ENCODE peak calls at places on chromosomes 1 and 21, in eight cellular contexts. Z, Y, I, M, A, Q, N and D are unnamed samples.

GRCh38 chr1:59455206-59455605 is 158.3 kb downstream of the FGGY start:
- DNase-seq in Z (peak; percentile 46), Y (no peak), I (no peak), M (no peak), A (no peak), Q (no peak), N (no peak), D (no peak)

GRCh38 chr1:7233646-7234470 is 448.6 kb downstream of the CAMTA1 start:
- DNase-seq in Z (no peak), Y (no peak), I (no peak), M (no peak), A (no peak), Q (no peak), N (no peak), D (no peak)

GRCh38 chr1:46394108-46394871 is at the start of gene FAAH:
- DNase-seq in Z (peak; percentile 40), Y (peak; percentile 89), I (peak; percentile 87), M (peak; percentile 79), A (peak; percentile 82), Q (peak; percentile 93), N (peak; percentile 68), D (peak; percentile 80)

GRCh38 chr21:46118305-46118870 is 20.5 kb downstream of the COL6A2 start:
- DNase-seq in Z (no peak), Y (peak; percentile 52), I (peak; percentile 42), M (no peak), A (no peak), Q (peak; percentile 65), N (peak; percentile 4), D (no peak)

GRCh38 chr1:217363319-217363718 is 267.6 kb downstream of the GPATCH2 start:
- DNase-seq in Z (no peak), Y (no peak), I (no peak), M (no peak), A (no peak), Q (no peak), N (no peak), D (no peak)

GRCh38 chr1:15289251-15289651 is 42.2 kb downstream of the FHAD1 start:
- DNase-seq in Z (no peak), Y (peak; percentile 58), I (no peak), M (no peak), A (no peak), Q (no peak), N (no peak), D (no peak)

GRCh38 chr1:8363764-8364301 is 45.9 kb downstream of the SLC45A1 start:
- DNase-seq in Z (no peak), Y (no peak), I (no peak), M (no peak), A (no peak), Q (no peak), N (no peak), D (no peak)

GRCh38 chr1:157193702-157194391 is 55.7 kb upstream of the ETV3 start:
- DNase-seq in Z (peak; percentile 52), Y (peak; percentile 82), I (peak; percentile 68), M (peak; percentile 55), A (peak; percentile 56), Q (peak; percentile 82), N (peak; percentile 39), D (peak; percentile 78)

GRCh38 chr1:36645911-36646310 is 163.2 kb upstream of the CSF3R start:
- DNase-seq in Z (no peak), Y (no peak), I (no peak), M (no peak), A (no peak), Q (no peak), N (no peak), D (no peak)

GRCh38 chr1:172530000-172530399 is 3.0 kb upstream of the SUCO start:
- DNase-seq in Z (no peak), Y (no peak), I (no peak), M (no peak), A (peak; percentile 26), Q (no peak), N (no peak), D (no peak)

GRCh38 chr1:21659924-21660326 is 9.2 kb downstream of the RAP1GAP start:
- DNase-seq in Z (no peak), Y (peak; percentile 22), I (no peak), M (peak; percentile 2), A (no peak), Q (no peak), N (no peak), D (no peak)

GRCh38 chr1:23362218-23362713 is 7.4 kb downstream of the ZNF436 start:
- DNase-seq in Z (no peak), Y (no peak), I (no peak), M (no peak), A (no peak), Q (no peak), N (no peak), D (no peak)

GRCh38 chr21:34989337-34990151 is 59.6 kb downstream of the RUNX1 start:
- DNase-seq in Z (no peak), Y (no peak), I (no peak), M (no peak), A (no peak), Q (no peak), N (no peak), D (no peak)

GRCh38 chr21:41494242-41494641 is 13.7 kb downstream of the TMPRSS2 start:
- DNase-seq in Z (no peak), Y (no peak), I (no peak), M (no peak), A (no peak), Q (no peak), N (no peak), D (no peak)

GRCh38 chr1:11893907-11894251 is 32.3 kb downstream of the KIAA2013 start:
- DNase-seq in Z (peak; percentile 29), Y (peak; percentile 87), I (peak; percentile 75), M (peak; percentile 52), A (peak; percentile 68), Q (peak; percentile 93), N (peak; percentile 58), D (peak; percentile 72)
- H3K27me3 ChIP-seq in Z (peaks cover 13% of the 10 kb centered on the region), Y (peaks cover 41% of the 10 kb centered on the region), I (no peaks in the 10 kb centered on the region), M (no peaks in the 10 kb centered on the region), A (no peaks in the 10 kb centered on the region), Q (peaks cover 17% of the 10 kb centered on the region), N (peaks cover 41% of the 10 kb centered on the region), D (no peaks in the 10 kb centered on the region)

GRCh38 chr1:2804628-2805351 is 3.3 kb upstream of the TTC34 start:
- DNase-seq in Z (no peak), Y (peak; percentile 53), I (no peak), M (no peak), A (no peak), Q (peak; percentile 50), N (no peak), D (no peak)

GRCh38 chr1:2807678-2808385 is 6.3 kb upstream of the TTC34 start:
- DNase-seq in Z (no peak), Y (no peak), I (no peak), M (no peak), A (no peak), Q (peak; percentile 64), N (no peak), D (no peak)

GRCh38 chr1:2807036-2807435 is 5.5 kb upstream of the TTC34 start:
- DNase-seq in Z (no peak), Y (no peak), I (no peak), M (no peak), A (no peak), Q (peak; percentile 29), N (no peak), D (no peak)

GRCh38 chr1:2803931-2804627 is 2.6 kb upstream of the TTC34 start:
- DNase-seq in Z (no peak), Y (peak; percentile 57), I (no peak), M (no peak), A (no peak), Q (peak; percentile 77), N (no peak), D (no peak)

DNA sequence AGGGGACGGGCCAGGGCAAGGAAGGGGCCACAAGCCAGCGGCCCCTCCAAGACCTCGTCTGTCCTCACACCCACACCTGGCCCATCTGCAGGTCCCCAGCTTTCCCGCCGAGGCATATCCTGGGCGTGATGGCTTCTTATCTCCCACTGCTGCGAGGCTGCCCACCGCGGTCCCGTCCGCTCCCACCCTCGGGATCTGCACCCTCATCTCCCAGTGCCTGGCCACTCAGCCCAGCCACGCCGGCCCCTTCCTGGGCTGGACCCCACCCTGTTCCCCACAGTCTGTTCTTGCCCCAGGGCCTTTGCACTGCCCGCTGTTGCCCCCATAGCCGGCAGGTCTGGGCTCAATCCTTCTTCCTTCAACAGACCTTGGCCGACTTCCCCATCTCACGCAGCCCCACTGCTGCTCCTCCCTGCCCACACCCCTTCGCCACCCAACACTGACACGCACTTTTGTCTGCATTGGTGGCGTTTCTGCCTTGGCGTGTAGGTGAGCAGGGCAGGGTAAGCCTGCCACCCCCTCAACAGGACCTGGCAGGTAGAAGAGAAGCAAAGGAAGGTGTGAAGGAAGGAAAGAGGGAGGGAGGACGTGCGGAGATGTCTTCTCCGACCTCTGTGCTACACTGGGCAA is 4.4 kb upstream of the TTC34 start:
- DNase-seq in Z (no peak), Y (no peak), I (no peak), M (no peak), A (no peak), Q (peak; percentile 61), N (no peak), D (no peak)
- H3K27me3 ChIP-seq in Z (no peaks in the 10 kb centered on the region), Y (peaks cover 27% of the 10 kb centered on the region), I (no peaks in the 10 kb centered on the region), M (no peaks in the 10 kb centered on the region), A (peaks cover 96% of the 10 kb centered on the region), Q (no peaks in the 10 kb centered on the region), N (peaks cover 100% of the 10 kb centered on the region), D (peaks cover 99% of the 10 kb centered on the region)

GRCh38 chr1:110595311-110595710 is 10.8 kb downstream of the KCNA2 start:
- DNase-seq in Z (no peak), Y (no peak), I (no peak), M (no peak), A (no peak), Q (no peak), N (no peak), D (no peak)
- H3K27me3 ChIP-seq in Z (peaks cover 6% of the 10 kb centered on the region), Y (peaks cover under 1% of the 10 kb centered on the region), I (no peaks in the 10 kb centered on the region), M (no peaks in the 10 kb centered on the region), A (peaks cover 59% of the 10 kb centered on the region), Q (no peaks in the 10 kb centered on the region), N (peaks cover 60% of the 10 kb centered on the region), D (peaks cover 8% of the 10 kb centered on the region)

GRCh38 chr1:202212787-202213186 is 19.2 kb downstream of the LGR6 start:
- DNase-seq in Z (no peak), Y (no peak), I (no peak), M (no peak), A (no peak), Q (no peak), N (no peak), D (no peak)
- H3K27me3 ChIP-seq in Z (peaks cover 54% of the 10 kb centered on the region), Y (peaks cover 24% of the 10 kb centered on the region), I (peaks cover 5% of the 10 kb centered on the region), M (no peaks in the 10 kb centered on the region), A (peaks cover 53% of the 10 kb centered on the region), Q (peaks cover 17% of the 10 kb centered on the region), N (peaks cover 85% of the 10 kb centered on the region), D (no peaks in the 10 kb centered on the region)

GRCh38 chr1:209594440-209594839 is 10.9 kb downstream of the CAMK1G start:
- DNase-seq in Z (no peak), Y (no peak), I (no peak), M (no peak), A (no peak), Q (no peak), N (no peak), D (no peak)

GRCh38 chr1:209595599-209595998 is 12.1 kb downstream of the CAMK1G start:
- DNase-seq in Z (no peak), Y (no peak), I (no peak), M (no peak), A (no peak), Q (no peak), N (no peak), D (no peak)

GRCh38 chr1:209600541-209600940 is 17.0 kb downstream of the CAMK1G start:
- DNase-seq in Z (no peak), Y (no peak), I (no peak), M (no peak), A (no peak), Q (no peak), N (no peak), D (no peak)

GRCh38 chr1:209595032-209595431 is 11.5 kb downstream of the CAMK1G start:
- DNase-seq in Z (no peak), Y (no peak), I (no peak), M (no peak), A (no peak), Q (no peak), N (no peak), D (no peak)

GRCh38 chr1:209597496-209597895 is 14.0 kb downstream of the CAMK1G start:
- DNase-seq in Z (no peak), Y (no peak), I (no peak), M (no peak), A (no peak), Q (no peak), N (no peak), D (no peak)
- H3K27me3 ChIP-seq in Z (peaks cover 2% of the 10 kb centered on the region), Y (peaks cover 5% of the 10 kb centered on the region), I (no peaks in the 10 kb centered on the region), M (no peaks in the 10 kb centered on the region), A (no peaks in the 10 kb centered on the region), Q (no peaks in the 10 kb centered on the region), N (no peaks in the 10 kb centered on the region), D (peaks cover 27% of the 10 kb centered on the region)